ENCODE peak calls at places on chromosomes 16 and 17, in seven cellular contexts. Y, N, P, F, J, T and H are unnamed samples.

GRCh38 chr17:44310188-44310587 is 1.8 kb downstream of the RUNDC3A start:
- DNase-seq in Y (no peak), F (no peak), T (no peak), N (no peak), J (no peak), P (no peak), H (no peak)

GRCh38 chr16:54985668-54986067 is 55.0 kb downstream of the IRX5 start:
- DNase-seq in F (no peak), Y (no peak), P (no peak), N (no peak), J (no peak), T (no peak), H (no peak)

GRCh38 chr17:72266099-72266852 is 145.5 kb downstream of the SOX9 start:
- DNase-seq in T (no peak), N (no peak), J (no peak), F (no peak), Y (no peak), P (no peak), H (no peak)

GRCh38 chr17:78239489-78239931 is 8.1 kb downstream of the TMEM235 start:
- DNase-seq in Y (no peak), P (no peak), J (no peak), N (no peak), F (no peak), T (no peak), H (no peak)

GRCh38 chr16:53882310-53882709 is 178.4 kb downstream of the FTO start:
- DNase-seq in P (no peak), Y (no peak), T (no peak), N (no peak), F (no peak), J (no peak), H (no peak)

GRCh38 chr17:199195-199604 is 17.8 kb upstream of the DOC2B start:
- DNase-seq in F (no peak), T (peak; percentile 44), N (peak; percentile 32), J (no peak), P (no peak), Y (no peak), H (peak; percentile 40)

GRCh38 chr17:2171725-2172446 is 117.0 kb downstream of the HIC1 start:
- DNase-seq in T (peak; percentile 61), J (no peak), P (no peak), Y (no peak), N (peak; percentile 99), F (no peak), H (peak; percentile 99)

GRCh38 chr16:80804451-80805383 is at the start of gene CDYL2:
- DNase-seq in J (peak; percentile 28), T (no peak), N (peak; percentile 51), Y (no peak), F (peak; percentile 7), P (no peak), H (peak; percentile 21)

GRCh38 chr16:85571813-85572619 is 41.1 kb upstream of the GSE1 start:
- DNase-seq in Y (no peak), F (no peak), T (no peak), P (no peak), J (no peak), N (no peak), H (no peak)

GRCh38 chr16:84652565-84652964 is 4.3 kb downstream of the KLHL36 start:
- DNase-seq in T (no peak), F (no peak), P (no peak), J (no peak), N (no peak), Y (no peak), H (no peak)

GRCh38 chr17:38663125-38663751 is 11.5 kb downstream of the EPOP start:
- DNase-seq in N (peak; percentile 57), J (peak; percentile 94), Y (no peak), F (peak; percentile 90), P (peak; percentile 74), T (peak; percentile 82), H (peak; percentile 58)

GRCh38 chr17:21089145-21089544 is 37.6 kb upstream of the DHRS7B start:
- DNase-seq in P (no peak), N (no peak), Y (no peak), T (no peak), F (no peak), J (no peak), H (no peak)

GRCh38 chr16:4176794-4177438 is 60.7 kb upstream of the ADCY9 start:
- DNase-seq in F (peak; percentile 44), N (peak; percentile 22), P (peak; percentile 45), T (no peak), J (peak; percentile 62), Y (no peak), H (peak; percentile 58)

GRCh38 chr16:79597277-79597676 is 3.3 kb downstream of the MAF start:
- DNase-seq in F (no peak), T (no peak), Y (no peak), N (peak; percentile 6), J (no peak), P (no peak), H (no peak)

GRCh38 chr16:1530883-1531637 is 2.4 kb upstream of the TMEM204 start:
- DNase-seq in J (no peak), T (peak; percentile 63), F (peak; percentile 85), P (no peak), N (peak; percentile 90), Y (no peak), H (peak; percentile 42)

GRCh38 chr17:53516643-53517042 is 306.1 kb upstream of the KIF2B start:
- DNase-seq in P (no peak), N (peak; percentile 0), Y (no peak), J (no peak), T (no peak), F (peak; percentile 20), H (no peak)

GRCh38 chr17:29347831-29348281 is 42.3 kb upstream of the TAOK1 start:
- DNase-seq in T (no peak), N (peak; percentile 33), F (no peak), P (no peak), Y (no peak), J (no peak), H (peak; percentile 62)

GRCh38 chr17:81027591-81028505 is 7.1 kb upstream of the BAIAP2 start:
- DNase-seq in J (no peak), T (no peak), F (peak; percentile 11), P (no peak), Y (no peak), N (no peak), H (no peak)

GRCh38 chr16:84086357-84086756 is 30.4 kb downstream of the MBTPS1 start:
- DNase-seq in F (no peak), Y (no peak), P (no peak), J (no peak), T (peak; percentile 84), N (no peak), H (no peak)

GRCh38 chr16:12784076-12784475 is 19.6 kb downstream of the CPPED1 start:
- DNase-seq in J (no peak), Y (no peak), T (no peak), P (no peak), N (peak; percentile 35), F (no peak), H (no peak)

GRCh38 chr17:4815043-4815675 is 8.2 kb downstream of the PLD2 start:
- DNase-seq in J (peak; percentile 36), P (no peak), N (no peak), Y (no peak), T (no peak), F (no peak), H (peak; percentile 52)

GRCh38 chr17:218711-219110 is 37.3 kb upstream of the DOC2B start:
- DNase-seq in T (no peak), N (no peak), P (no peak), J (no peak), Y (no peak), F (no peak), H (no peak)

GRCh38 chr17:79033741-79034501 is 10.0 kb downstream of the C1QTNF1 start:
- DNase-seq in F (peak; percentile 57), T (peak; percentile 68), N (peak; percentile 72), Y (no peak), J (no peak), P (no peak), H (peak; percentile 45)

GRCh38 chr17:9594065-9594464 is 17.6 kb downstream of the CFAP52 start:
- DNase-seq in N (no peak), T (no peak), P (no peak), Y (no peak), J (no peak), F (no peak), H (no peak)

DNA sequence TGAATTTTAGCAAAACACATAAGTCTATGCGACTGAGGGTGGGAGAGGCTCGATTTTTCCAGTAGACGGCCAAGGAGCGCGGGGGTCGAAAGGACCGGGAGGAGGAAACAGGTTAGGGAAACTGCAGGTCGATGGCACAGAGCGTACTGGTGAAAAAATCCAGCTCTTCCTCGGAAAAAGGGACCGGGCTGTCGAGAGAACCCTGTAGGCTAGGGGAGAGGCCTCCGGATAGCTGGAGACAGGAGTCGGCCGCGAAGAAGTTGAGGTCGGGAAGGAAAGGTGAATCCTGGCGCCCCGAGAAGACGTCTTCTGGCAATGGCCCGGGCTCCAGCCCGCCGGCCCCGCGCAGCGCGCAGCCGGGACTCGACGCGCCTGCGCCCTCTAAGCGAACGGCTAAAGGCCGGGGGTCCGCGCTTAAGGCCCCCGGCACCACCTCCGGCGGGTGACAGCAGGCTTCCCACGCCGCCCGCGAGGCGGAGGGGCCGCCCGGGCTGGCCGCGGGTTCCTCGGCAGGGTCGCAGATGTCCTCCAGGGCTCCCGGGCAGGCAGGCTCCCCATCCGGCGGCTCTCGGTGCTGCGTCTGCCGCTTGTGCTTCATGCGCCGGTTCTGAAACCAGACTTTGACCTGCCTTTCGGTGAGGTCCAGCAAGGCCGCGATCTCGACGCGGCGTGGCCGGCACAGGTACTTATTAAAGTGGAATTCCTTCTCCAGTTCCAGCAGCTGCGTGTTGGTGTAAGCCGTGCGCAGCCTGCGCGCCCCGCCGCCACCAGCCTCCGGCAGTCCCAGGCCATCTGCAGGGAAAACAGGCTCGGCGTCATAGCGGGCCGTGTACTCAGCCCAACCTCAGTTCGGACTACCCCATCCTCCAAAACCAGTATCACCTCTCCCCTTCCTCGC is 1.7 kb downstream of the HOXB2 start:
- DNase-seq in J (peak; percentile 79), N (peak; percentile 63), T (peak; percentile 61), F (no peak), P (no peak), Y (no peak), H (peak; percentile 19)
- TF ChIP-seq CTCF in J (no peak), N (no peak), T (peak; percentile 19), F (no peak), P (peak; percentile 21), Y (no peak), H (no peak)

DNA sequence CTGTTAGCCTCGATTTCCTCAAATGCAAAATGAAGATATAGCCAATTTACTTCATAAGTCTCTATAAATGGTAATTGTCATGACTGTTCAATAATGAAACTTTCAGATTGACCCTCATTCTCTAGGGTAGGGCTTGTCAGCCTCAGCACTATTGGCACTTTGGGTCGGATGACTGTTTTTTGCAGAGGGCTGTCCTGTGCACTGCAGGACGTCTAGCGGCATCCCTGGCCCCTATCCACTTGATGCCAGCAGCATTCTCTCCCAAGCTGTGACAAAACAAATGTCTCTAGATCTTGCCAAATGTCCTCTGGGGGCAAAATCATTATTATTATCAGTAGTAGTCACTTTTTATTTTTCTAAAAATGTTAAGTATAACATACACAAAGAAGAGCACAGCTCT is 24.6 kb downstream of the CDH11 start:
- DNase-seq in N (no peak), Y (no peak), J (no peak), P (no peak), F (no peak), T (no peak), H (no peak)
- H3K4me3 ChIP-seq in N (no peak overlapping the region), Y (no peak overlapping the region), J (no peak overlapping the region), P (no peak overlapping the region), F (no peak overlapping the region), T (no peak overlapping the region), H (no peak overlapping the region)

GRCh38 chr17:41965694-41966375 is 760 bp upstream of the CNP start:
- DNase-seq in P (peak; percentile 82), Y (peak; percentile 8), F (no peak), J (peak; percentile 74), T (peak; percentile 77), N (peak; percentile 49), H (peak; percentile 36)
- TF ChIP-seq CTCF in P (no peak), Y (no peak), F (no peak), J (no peak), T (no peak), N (no peak), H (no peak)

GRCh38 chr16:75462804-75463203 is 1.7 kb downstream of the TMEM170A start:
- DNase-seq in T (no peak), Y (no peak), N (no peak), F (no peak), J (no peak), P (no peak), H (no peak)
- H3K4me3 ChIP-seq in T (no peak overlapping the region), Y (peak overlapping the region; percentile 65), N (no peak overlapping the region), F (peak overlapping the region; percentile 62), J (peak overlapping the region; percentile 97), P (peak overlapping the region; percentile 78), H (peak overlapping the region; percentile 91)